ENCODE peak calls at places on chromosomes 7 and 10, in ten cellular contexts. V is PC-3, S is SK-N-SH, K is mesendoderm, U is neural progenitor cell, O is HepG2, Z is HCT116, N is IMR-90, Y is OCI-LY7, J is GM23248. C is an unnamed sample.
A peak's percentile ranks its signal among the peaks of the same experiment; 100 is the strongest.

GRCh38 chr10:88150338-88150737 is 286.9 kb downstream of the PTEN start:
- DNase-seq in V (no peak), K (no peak), Z (no peak), N (peak; percentile 72), S (no peak), J (peak; percentile 93), U (no peak), Y (no peak), O (no peak), C (peak; percentile 56)

GRCh38 chr10:76114556-76114955 is 683.1 kb downstream of the LRMDA start:
- DNase-seq in Z (no peak), J (no peak), N (no peak), Y (no peak), O (peak; percentile 28), K (no peak), U (no peak), V (peak; percentile 67), S (no peak), C (no peak)

GRCh38 chr10:123958221-123958620 is 66.6 kb upstream of the CPXM2 start:
- DNase-seq in Z (no peak), S (no peak), Y (no peak), O (no peak), N (no peak), K (no peak), U (no peak), V (no peak), J (no peak), C (no peak)

GRCh38 chr10:24415455-24416169 is 206.7 kb downstream of the KIAA1217 start:
- DNase-seq in K (peak; percentile 16), O (no peak), U (peak; percentile 32), N (peak; percentile 22), S (peak; percentile 61), Y (no peak), V (peak; percentile 3), J (peak; percentile 54), Z (no peak), C (peak; percentile 65)

GRCh38 chr7:88184848-88185304 is 35.0 kb downstream of the SRI start:
- DNase-seq in V (peak; percentile 61), S (no peak), U (no peak), O (no peak), N (peak; percentile 12), Z (no peak), Y (no peak), K (peak; percentile 10), J (peak; percentile 78), C (no peak)

GRCh38 chr10:48698971-48699627 is 14.4 kb downstream of the WDFY4 start:
- DNase-seq in V (no peak), J (no peak), N (no peak), S (no peak), U (no peak), Y (no peak), O (no peak), Z (no peak), K (no peak), C (no peak)

GRCh38 chr7:73770860-73771665 is 993 bp upstream of the CLDN3 start:
- DNase-seq in O (no peak), Z (no peak), N (no peak), V (no peak), Y (no peak), S (no peak), K (no peak), U (no peak), J (no peak), C (no peak)

GRCh38 chr7:91082854-91083495 is 181.3 kb upstream of the FZD1 start:
- DNase-seq in O (no peak), Z (no peak), K (no peak), S (peak; percentile 38), V (peak; percentile 41), U (no peak), Y (peak; percentile 23), N (peak; percentile 62), J (peak; percentile 62), C (peak; percentile 73)

GRCh38 chr10:49579621-49580020 is 30.5 kb upstream of the SLC18A3 start:
- DNase-seq in Z (no peak), O (no peak), V (no peak), U (no peak), Y (no peak), J (no peak), S (no peak), N (no peak), K (no peak), C (peak; percentile 82)

GRCh38 chr7:108611268-108611667 is 41.6 kb downstream of the DNAJB9 start:
- DNase-seq in Y (no peak), U (no peak), S (no peak), O (no peak), Z (no peak), K (no peak), J (no peak), V (peak; percentile 59), N (no peak), C (no peak)

GRCh38 chr7:108134486-108134885 is 4.3 kb upstream of the LAMB4 start:
- DNase-seq in Z (no peak), O (no peak), U (no peak), K (no peak), N (no peak), Y (no peak), V (no peak), J (no peak), S (no peak), C (peak; percentile 51)

GRCh38 chr7:139845443-139845805 is 16.4 kb downstream of the TBXAS1 start:
- DNase-seq in Y (no peak), Z (no peak), S (no peak), U (no peak), K (no peak), J (no peak), N (no peak), O (no peak), V (no peak), C (no peak)

GRCh38 chr10:12819071-12819470 is 182.4 kb downstream of the CCDC3 start:
- DNase-seq in Y (no peak), N (no peak), Z (no peak), S (peak; percentile 49), U (peak; percentile 37), J (no peak), V (no peak), O (no peak), K (peak; percentile 10), C (no peak)

DNA sequence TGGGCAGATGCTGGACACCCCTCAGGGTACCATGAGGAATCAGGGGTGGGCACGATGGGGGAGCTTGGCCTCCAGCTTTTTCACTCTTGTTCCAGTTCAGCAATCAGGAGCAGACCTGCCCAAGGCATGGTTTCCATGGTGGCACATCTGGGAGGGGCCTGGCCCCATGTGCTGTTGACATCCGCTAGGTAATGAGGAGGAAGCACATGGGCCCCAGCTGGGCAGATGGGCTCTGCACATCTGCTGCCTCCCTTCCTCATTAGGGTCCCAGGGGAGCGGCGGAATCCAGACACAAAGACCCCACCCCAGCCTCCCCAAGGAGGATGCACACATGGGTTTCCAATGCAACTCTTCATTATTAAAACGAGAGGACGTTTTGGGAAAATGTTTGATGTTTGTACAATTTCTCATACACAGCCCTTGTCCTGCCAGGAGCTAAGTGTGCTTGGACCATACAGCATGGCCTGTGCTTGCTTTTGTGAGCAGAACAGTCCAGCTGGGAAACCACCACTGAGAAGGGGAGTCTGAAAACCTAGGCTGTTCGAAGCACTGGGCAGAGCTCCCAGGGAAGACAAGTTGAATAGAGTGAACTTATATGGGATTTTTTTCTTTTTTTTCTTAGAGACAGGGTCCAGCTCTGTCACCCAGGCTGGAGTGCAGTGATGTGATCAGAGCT is 23.7 kb downstream of the FAM107B start:
- DNase-seq in J (no peak), Z (no peak), N (no peak), Y (peak; percentile 96), O (no peak), V (no peak), U (no peak), K (no peak), S (peak; percentile 52), C (no peak)
- H3K27ac ChIP-seq in J (no peak overlapping the region), Z (no peak overlapping the region), N (no peak overlapping the region), Y (peak overlapping the region; percentile 88), O (no peak overlapping the region), V (no peak overlapping the region), U (no peak overlapping the region), K (no peak overlapping the region), S (no peak overlapping the region), C (no peak overlapping the region)

DNA sequence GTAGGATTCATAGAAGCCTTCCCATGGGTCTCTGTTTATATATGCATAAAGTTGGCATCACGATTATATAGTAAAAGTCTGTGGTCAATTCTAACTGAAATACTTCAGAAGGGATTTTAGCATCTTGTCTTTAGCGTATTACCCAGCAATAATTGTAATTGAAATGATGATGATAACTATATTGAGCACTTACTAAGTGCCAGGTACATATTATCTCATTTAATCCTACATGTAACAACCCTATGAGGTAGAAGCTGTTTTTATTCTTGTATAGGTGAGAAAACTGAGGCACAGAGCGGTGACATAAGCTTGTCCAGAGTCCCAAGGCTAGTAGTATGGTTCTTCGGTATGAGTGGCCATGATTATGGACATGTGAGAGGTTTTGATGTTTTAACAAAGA is 33.8 kb downstream of the PANK1 start:
- DNase-seq in Y (no peak), Z (no peak), U (no peak), J (no peak), S (no peak), K (no peak), V (no peak), O (no peak), N (no peak), C (no peak)
- H3K4me2 ChIP-seq in Y (no peak overlapping the region), Z (no peak overlapping the region), U (no peak overlapping the region), J (no peak overlapping the region), S (no peak overlapping the region), K (no peak overlapping the region), V (no peak overlapping the region), O (no peak overlapping the region), N (no peak overlapping the region), C (no peak overlapping the region)

GRCh38 chr10:22244001-22244400 is 26.2 kb upstream of the EBLN1 start:
- DNase-seq in Y (no peak), U (no peak), K (peak; percentile 37), S (no peak), Z (no peak), O (no peak), J (no peak), N (no peak), V (no peak), C (no peak)

GRCh38 chr10:22246680-22247391 is 29.0 kb upstream of the EBLN1 start:
- DNase-seq in Z (peak; percentile 95), U (no peak), V (peak; percentile 95), Y (no peak), N (peak; percentile 34), J (peak; percentile 88), O (peak; percentile 13), K (no peak), S (no peak), C (peak; percentile 87)

GRCh38 chr10:22244855-22245254 is 27.0 kb upstream of the EBLN1 start:
- DNase-seq in Y (no peak), Z (no peak), K (no peak), S (no peak), O (no peak), U (no peak), N (no peak), V (no peak), J (no peak), C (no peak)

GRCh38 chr10:22245567-22245966 is 27.8 kb upstream of the EBLN1 start:
- DNase-seq in Z (no peak), Y (no peak), S (no peak), U (peak; percentile 8), J (peak; percentile 51), V (peak; percentile 51), O (no peak), N (no peak), K (peak; percentile 84), C (no peak)

GRCh38 chr10:22243321-22243720 is 25.5 kb upstream of the EBLN1 start:
- DNase-seq in J (no peak), O (no peak), V (peak; percentile 90), K (no peak), Y (no peak), U (no peak), S (no peak), N (no peak), Z (no peak), C (no peak)
- H3K4me3 ChIP-seq in J (no peak overlapping the region), O (no peak overlapping the region), V (peak overlapping the region; percentile 25), K (no peak overlapping the region), Y (no peak overlapping the region), U (no peak overlapping the region), S (no peak overlapping the region), N (no peak overlapping the region), Z (no peak overlapping the region), C (no peak overlapping the region)

GRCh38 chr7:157299613-157300405 is 37.0 kb upstream of the DNAJB6 start:
- DNase-seq in O (no peak), N (no peak), S (peak; percentile 71), J (no peak), Y (no peak), V (peak; percentile 26), Z (peak; percentile 36), K (no peak), U (no peak), C (peak; percentile 33)
- H3K27ac ChIP-seq in O (no peak overlapping the region), N (no peak overlapping the region), S (no peak overlapping the region), J (no peak overlapping the region), Y (no peak overlapping the region), V (no peak overlapping the region), Z (peak overlapping the region; percentile 66), K (no peak overlapping the region), U (no peak overlapping the region), C (no peak overlapping the region)

C was measured in fibroblast of lung.